ENCODE peak calls at places on chromosome 17, in six cellular contexts. W is HCT116, T is HepG2, H is H1, Q is GM12878, U is K562. N is an unnamed sample.

GRCh38 chr17:34997355-34997862 is 17.1 kb downstream of the LIG3 start:
- DNase-seq in T (no peak), U (no peak), W (no peak), Q (no peak), H (no peak), N (no peak)

GRCh38 chr17:81866440-81867122 is 4.6 kb downstream of the ARHGDIA start:
- DNase-seq in Q (no peak), U (no peak), T (no peak), H (no peak), W (no peak), N (no peak)

GRCh38 chr17:28370035-28370743 is at the start of gene VTN:
- DNase-seq in Q (no peak), H (no peak), T (peak; percentile 98), U (peak; percentile 64), W (no peak), N (no peak)

GRCh38 chr17:5587431-5588032 is 3.2 kb upstream of the NLRP1 start:
- DNase-seq in Q (no peak), T (peak; percentile 81), W (peak; percentile 68), U (peak; percentile 39), H (no peak), N (peak; percentile 49)

GRCh38 chr17:31811021-31811565 is 48.0 kb downstream of the COPRS start:
- DNase-seq in Q (no peak), W (no peak), U (no peak), T (no peak), H (no peak), N (no peak)

GRCh38 chr17:36089888-36090836 is at the start of gene CCL3:
- DNase-seq in U (no peak), T (no peak), H (no peak), W (no peak), Q (peak; percentile 99), N (no peak)

GRCh38 chr17:58176200-58176599 is 9.4 kb downstream of the OR4D2 start:
- DNase-seq in W (no peak), Q (no peak), U (no peak), H (no peak), T (no peak), N (no peak)

GRCh38 chr17:49414271-49414621 is 436 bp downstream of the PHB1 start:
- DNase-seq in U (peak; percentile 32), H (no peak), W (no peak), Q (no peak), T (no peak), N (no peak)

GRCh38 chr17:81601525-81602120 is 35.3 kb downstream of the NPLOC4 start:
- DNase-seq in W (peak; percentile 49), U (peak; percentile 67), T (peak; percentile 62), Q (peak; percentile 20), H (peak; percentile 50), N (peak; percentile 22)

GRCh38 chr17:6327007-6327406 is 107.9 kb downstream of the AIPL1 start:
- DNase-seq in H (peak; percentile 63), U (no peak), T (no peak), W (no peak), Q (no peak), N (peak; percentile 9)

GRCh38 chr17:39410279-39410678 is 8.9 kb upstream of the FBXL20 start:
- DNase-seq in H (no peak), T (no peak), Q (no peak), W (no peak), U (no peak), N (no peak)

GRCh38 chr17:58576679-58577367 is 62.4 kb upstream of the MTMR4 start:
- DNase-seq in T (peak; percentile 51), W (no peak), U (peak; percentile 19), Q (no peak), H (no peak), N (no peak)

GRCh38 chr17:37340804-37341203 is 35.0 kb upstream of the C17orf78 start:
- DNase-seq in T (no peak), U (no peak), Q (no peak), H (no peak), W (no peak), N (no peak)

GRCh38 chr17:37527249-37527851 is 37.7 kb downstream of the DUSP14 start:
- DNase-seq in Q (no peak), U (peak; percentile 52), H (peak; percentile 40), T (peak; percentile 63), W (peak; percentile 38), N (peak; percentile 25)

GRCh38 chr17:34987232-34987631 is 6.9 kb downstream of the LIG3 start:
- DNase-seq in U (no peak), Q (no peak), H (no peak), W (no peak), T (no peak), N (no peak)

GRCh38 chr17:79018045-79018695 is 5.8 kb upstream of the C1QTNF1 start:
- DNase-seq in Q (no peak), T (no peak), H (no peak), U (no peak), W (no peak), N (no peak)

GRCh38 chr17:37107406-37108083 is 158.8 kb downstream of the AATF start:
- DNase-seq in W (no peak), U (no peak), Q (no peak), T (no peak), H (no peak), N (no peak)

GRCh38 chr17:12613566-12613965 is 52.1 kb upstream of the MYOCD start:
- DNase-seq in H (no peak), W (no peak), Q (no peak), U (no peak), T (no peak), N (no peak)

GRCh38 chr17:2634361-2634960 is 41.0 kb downstream of the PAFAH1B1 start:
- DNase-seq in W (peak; percentile 93), H (no peak), T (no peak), Q (no peak), U (no peak), N (no peak)

GRCh38 chr17:49890077-49890821 is 42.4 kb upstream of the TAC4 start:
- DNase-seq in U (no peak), W (no peak), Q (no peak), H (peak; percentile 71), T (no peak), N (no peak)

GRCh38 chr17:72388765-72389473 is 268.1 kb downstream of the SOX9 start:
- DNase-seq in Q (peak; percentile 93), T (no peak), W (peak; percentile 83), U (no peak), H (no peak), N (no peak)

GRCh38 chr17:17811381-17812210 is 25.2 kb downstream of the SREBF1 start:
- DNase-seq in Q (no peak), U (peak; percentile 23), T (peak; percentile 70), W (no peak), H (no peak), N (no peak)
- TF ChIP-seq ZNF274 in Q (no peak), U (no peak), T (no peak), W (no peak), H (no peak), N (no peak)

DNA sequence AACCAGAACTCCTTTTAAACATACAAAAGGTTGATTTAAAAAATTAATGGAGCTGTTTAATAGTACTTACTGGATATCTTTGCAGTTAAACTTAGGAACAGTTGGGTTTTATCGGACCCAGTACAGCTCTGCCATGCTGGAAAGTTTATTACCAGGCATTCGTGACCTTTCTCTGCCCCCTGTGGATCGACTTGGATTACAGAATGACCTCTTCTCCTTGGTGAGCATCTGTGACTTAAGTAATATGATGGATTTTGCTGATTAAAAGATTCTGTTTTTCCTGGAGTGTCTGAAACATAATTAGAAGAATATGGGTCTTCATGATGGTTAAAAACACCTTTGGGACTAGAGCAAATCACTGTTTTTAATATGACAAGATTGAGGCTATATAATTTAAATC is 45.9 kb upstream of the KPNB1 start:
- DNase-seq in Q (no peak), U (no peak), W (no peak), H (no peak), T (no peak), N (no peak)
- TF ChIP-seq ZNF274 in Q (no peak), U (no peak), W (no peak), H (no peak), T (no peak), N (no peak)

DNA sequence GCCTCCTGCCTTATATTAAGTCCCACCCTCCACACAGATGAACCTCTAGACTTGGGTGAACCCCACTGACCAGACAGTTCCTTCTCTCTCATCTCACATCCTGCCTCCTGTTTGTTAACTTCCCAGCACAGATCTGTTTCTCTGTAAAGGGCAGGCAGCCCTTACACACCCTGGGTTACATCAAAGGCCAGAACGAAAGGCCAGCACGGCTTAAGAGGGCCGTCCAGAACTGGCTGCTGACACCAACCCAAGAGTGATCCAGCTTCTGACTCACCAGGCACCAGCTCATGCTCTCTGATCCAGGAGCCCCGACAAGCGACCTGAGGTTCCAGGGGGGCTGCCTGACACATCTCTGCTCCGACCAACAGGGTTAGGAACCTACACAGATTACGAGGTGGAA is 86.9 kb downstream of the MRM3 start:
- DNase-seq in U (no peak), Q (no peak), H (no peak), W (no peak), T (no peak), N (no peak)
- TF ChIP-seq ZNF274 in U (no peak), Q (no peak), H (no peak), W (no peak), T (no peak), N (no peak)

GRCh38 chr17:74089869-74090464 is 113.5 kb upstream of the RPL38 start:
- DNase-seq in H (peak; percentile 93), W (peak; percentile 66), T (peak; percentile 68), Q (peak; percentile 11), U (peak; percentile 71), N (peak; percentile 80)
- TF ChIP-seq ZNF274 in H (no peak), W (no peak), T (no peak), Q (no peak), U (no peak), N (no peak)

DNA sequence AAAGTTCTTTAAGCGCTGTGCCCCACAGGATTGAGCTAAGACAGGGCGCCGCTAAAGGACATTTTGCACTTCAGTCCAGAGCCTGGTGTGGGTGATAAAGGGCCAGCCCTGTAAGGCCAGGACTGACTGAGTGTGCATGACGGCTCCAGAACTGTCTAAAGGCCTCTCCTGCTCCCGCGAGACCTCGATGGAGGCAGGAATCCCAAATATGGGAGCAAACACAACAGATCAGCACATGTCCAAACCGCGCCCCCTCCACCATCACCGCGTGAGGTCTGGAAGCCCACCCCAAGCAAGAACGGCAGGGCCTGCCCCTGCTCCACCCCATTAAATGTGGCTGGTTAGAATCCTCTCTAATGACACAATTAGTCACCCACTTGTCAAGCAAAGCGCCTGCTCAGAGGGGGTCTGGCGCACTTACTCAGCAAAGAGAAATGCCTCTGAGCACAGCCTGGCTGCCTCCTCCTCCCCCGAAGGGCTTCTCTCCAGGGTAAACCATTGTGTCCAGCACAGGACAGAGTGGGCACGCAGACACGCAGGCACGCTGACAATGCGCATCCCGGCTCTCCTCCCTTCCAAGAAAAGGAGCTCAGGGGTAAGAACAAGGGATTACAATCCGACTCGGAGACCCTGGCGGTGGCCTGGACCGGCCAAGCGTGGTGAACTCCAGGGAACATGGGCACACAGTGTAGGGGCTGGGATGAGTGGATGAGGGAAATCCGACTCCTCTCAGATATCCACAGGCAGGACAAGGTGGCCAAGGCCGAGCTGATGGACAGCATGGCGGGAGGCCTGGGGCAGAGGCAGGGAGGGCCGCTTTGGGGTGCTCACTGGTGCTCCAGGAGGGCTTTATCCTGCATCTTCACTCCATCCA is 1.5 kb downstream of the MXRA7 start:
- DNase-seq in U (no peak), W (no peak), Q (no peak), H (peak; percentile 56), T (peak; percentile 41), N (no peak)
- TF ChIP-seq ZNF274 in U (no peak), W (no peak), Q (no peak), H (no peak), T (peak; percentile 1), N (no peak)